ENCODE peak calls at places on chromosomes 1 and 21, in six cellular contexts. Q, L, B, M, W and E are unnamed samples.

GRCh38 chr1:8427493-8427892 is 109.6 kb downstream of the SLC45A1 start:
- DNase-seq in Q (peak; percentile 90), W (no peak), B (no peak), M (no peak), L (no peak), E (no peak)

GRCh38 chr1:226615876-226616275 is 67.3 kb downstream of the STUM start:
- DNase-seq in M (no peak), B (no peak), L (no peak), Q (no peak), W (no peak), E (peak; percentile 39)

GRCh38 chr21:33058468-33059318 is 11.2 kb upstream of the OLIG1 start:
- DNase-seq in L (no peak), Q (peak; percentile 72), W (no peak), B (no peak), M (no peak), E (no peak)

GRCh38 chr21:42311816-42312625 is 3.2 kb downstream of the TFF3 start:
- DNase-seq in M (peak; percentile 9), B (no peak), Q (no peak), L (no peak), W (no peak), E (no peak)

GRCh38 chr1:43582162-43582566 is 51.5 kb downstream of the PTPRF start:
- DNase-seq in W (peak; percentile 80), M (no peak), Q (peak; percentile 35), L (peak; percentile 97), B (peak; percentile 81), E (no peak)

GRCh38 chr1:162997499-162998285 is 71.5 kb upstream of the RGS4 start:
- DNase-seq in B (no peak), L (peak; percentile 81), M (no peak), W (peak; percentile 20), Q (no peak), E (no peak)

GRCh38 chr1:154155282-154155681 is 409 bp upstream of the NUP210L start:
- DNase-seq in B (no peak), M (no peak), Q (no peak), W (no peak), L (no peak), E (no peak)

GRCh38 chr1:208251015-208251414 is 6.8 kb upstream of the PLXNA2 start:
- DNase-seq in M (no peak), W (no peak), Q (no peak), B (no peak), L (no peak), E (no peak)

GRCh38 chr1:85240174-85240601 is 19.3 kb downstream of the C1orf52 start:
- DNase-seq in W (no peak), L (peak; percentile 44), M (no peak), Q (peak; percentile 25), B (peak; percentile 26), E (no peak)
- TF ChIP-seq CTCF in W (peak; percentile 40), L (no peak), M (no peak), Q (no peak), B (no peak), E (peak; percentile 61)

DNA sequence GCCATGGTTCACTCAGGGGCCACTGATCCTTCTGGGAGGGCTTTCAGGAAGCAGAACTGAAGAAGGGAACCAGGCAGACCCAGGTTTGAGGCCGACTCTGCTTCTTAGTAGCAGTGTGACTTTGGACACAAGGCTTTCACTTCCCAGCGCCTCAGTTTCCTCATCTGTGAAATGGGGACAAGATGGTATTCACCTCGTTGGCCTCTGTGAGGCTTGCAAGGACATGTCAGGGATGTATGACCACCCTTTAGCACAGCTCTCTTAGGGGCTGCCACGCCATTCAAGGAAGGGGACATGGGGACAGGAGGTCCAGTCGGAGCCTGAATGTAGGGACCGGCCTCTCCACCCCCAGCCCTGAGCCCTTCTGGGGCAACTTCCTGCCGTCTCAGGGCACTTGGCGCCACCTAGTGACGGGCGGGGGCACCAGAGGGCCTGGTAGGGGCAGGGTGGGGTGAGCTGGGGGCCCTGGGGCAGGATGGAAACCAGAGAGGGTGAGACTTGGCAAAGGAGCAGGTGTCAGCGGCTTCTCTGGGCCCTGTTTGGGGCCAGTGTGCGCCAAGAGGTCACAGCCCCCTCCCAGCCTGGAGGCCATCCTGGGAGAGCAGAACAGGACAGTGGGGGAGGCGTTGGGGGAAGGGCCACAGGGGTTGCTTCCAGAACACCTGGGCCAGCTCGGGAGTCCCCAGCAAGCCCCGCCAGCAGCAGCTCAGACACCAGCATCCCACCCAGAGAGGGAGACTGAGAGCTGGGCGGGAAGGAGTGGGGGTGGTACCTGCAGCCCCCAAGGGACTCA is 102.6 kb upstream of the TARDBP start:
- DNase-seq in L (peak; percentile 20), Q (peak; percentile 80), W (no peak), M (peak; percentile 57), B (peak; percentile 73), E (peak; percentile 85)
- TF ChIP-seq CTCF in L (peak; percentile 30), Q (peak; percentile 52), W (peak; percentile 50), M (no peak), B (peak; percentile 70), E (peak; percentile 77)

DNA sequence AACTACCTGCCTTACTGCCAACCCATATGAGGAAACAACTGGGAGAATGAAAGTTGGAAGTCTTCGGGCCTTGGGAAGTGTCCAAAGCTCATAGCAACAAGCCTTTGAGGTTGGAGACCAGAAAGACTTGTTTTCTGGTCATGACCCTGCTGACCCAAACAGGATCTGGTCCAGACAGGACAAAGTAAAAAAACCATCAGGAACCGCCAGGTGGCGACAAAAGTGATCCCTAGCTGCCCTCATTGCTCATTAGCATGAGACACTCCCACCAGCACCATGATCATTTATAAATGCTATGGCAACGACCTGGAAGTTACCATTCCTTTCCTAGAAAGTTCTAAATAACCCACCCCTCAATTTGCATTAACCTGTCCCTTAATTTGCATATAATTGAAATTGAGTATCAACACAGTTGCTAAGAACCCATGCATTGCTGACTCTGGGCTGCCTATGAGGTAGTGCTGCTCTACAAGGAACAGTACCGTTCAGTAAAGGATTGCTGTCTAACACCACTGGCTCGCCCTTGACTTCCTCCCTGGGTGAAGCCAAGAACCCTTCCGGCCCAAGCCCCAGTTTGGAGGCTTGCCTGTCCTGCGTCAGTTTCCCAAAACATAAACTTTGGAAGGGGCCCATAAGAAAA is 89.0 kb downstream of the URB2 start:
- DNase-seq in L (no peak), W (no peak), M (peak; percentile 24), Q (peak; percentile 51), B (peak; percentile 73), E (no peak)
- TF ChIP-seq CTCF in L (peak; percentile 14), W (peak; percentile 55), M (no peak), Q (peak; percentile 61), B (peak; percentile 36), E (peak; percentile 23)

GRCh38 chr1:55375617-55376258 is 160.6 kb upstream of the USP24 start:
- DNase-seq in W (no peak), B (peak; percentile 61), M (no peak), Q (peak; percentile 52), L (peak; percentile 25), E (no peak)

GRCh38 chr1:55376894-55377293 is 161.7 kb upstream of the USP24 start:
- DNase-seq in L (no peak), B (no peak), Q (no peak), M (no peak), W (no peak), E (no peak)

GRCh38 chr1:55381491-55381890 is 166.3 kb upstream of the USP24 start:
- DNase-seq in Q (no peak), L (no peak), M (no peak), W (no peak), B (no peak), E (no peak)

GRCh38 chr1:55380313-55380970 is 165.3 kb upstream of the USP24 start:
- DNase-seq in M (no peak), B (no peak), W (no peak), L (no peak), Q (no peak), E (no peak)

GRCh38 chr1:55378582-55378981 is 163.4 kb upstream of the USP24 start:
- DNase-seq in M (no peak), B (no peak), W (no peak), L (peak; percentile 64), Q (peak; percentile 22), E (no peak)
- TF ChIP-seq CTCF in M (no peak), B (no peak), W (peak; percentile 71), L (peak; percentile 82), Q (peak; percentile 69), E (peak; percentile 82)

GRCh38 chr1:35454616-35455015 is 102.6 kb downstream of the KIAA0319L start:
- DNase-seq in W (peak; percentile 75), M (no peak), Q (peak; percentile 75), L (peak; percentile 59), B (no peak), E (no peak)
- TF ChIP-seq CTCF in W (peak; percentile 25), M (no peak), Q (no peak), L (peak; percentile 30), B (no peak), E (peak; percentile 51)

GRCh38 chr1:83882906-83883305 is 116.0 kb downstream of the TTLL7 start:
- DNase-seq in W (no peak), L (peak; percentile 56), B (peak; percentile 4), M (no peak), Q (peak; percentile 59), E (no peak)
- TF ChIP-seq CTCF in W (peak; percentile 36), L (peak; percentile 16), B (no peak), M (no peak), Q (peak; percentile 15), E (peak; percentile 48)

DNA sequence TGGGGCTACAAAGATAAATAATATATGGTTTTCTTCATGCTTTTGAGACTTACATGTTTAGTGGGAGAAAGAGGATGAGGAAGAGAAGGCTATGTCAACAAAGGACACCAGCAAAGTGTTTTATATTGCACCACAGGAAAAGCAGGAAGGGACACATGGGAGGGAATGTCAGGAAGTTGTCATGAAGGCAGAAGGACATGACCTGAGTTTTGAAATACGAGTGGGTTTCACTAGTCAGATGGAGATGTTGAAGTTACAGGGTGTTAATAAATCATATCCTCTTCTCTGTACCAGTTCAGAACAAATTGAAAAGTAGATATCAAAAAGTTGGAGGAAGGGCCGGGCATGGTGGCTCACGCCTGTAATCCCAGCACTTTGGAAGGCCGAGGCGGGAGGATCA is 18.2 kb upstream of the AGO1 start:
- DNase-seq in B (no peak), W (no peak), Q (peak; percentile 26), L (no peak), M (no peak), E (no peak)
- TF ChIP-seq CTCF in B (no peak), W (no peak), Q (no peak), L (no peak), M (no peak), E (no peak)